ENCODE peak calls at places on chromosomes 12 and 14, in six cellular contexts. L is Right ventricle myocardium superior; V is endothelial cell; P is activated CD4-positive, alpha-beta T cell treated with anti-CD3 and anti-CD28 coated beads, Interleukin-2, amount 50 U/mL, for 24 hours; H is GM13976; A is Right ventricle myocardium inferior. O is an unnamed sample.

GRCh38 chr12:49811961-49812401 is 16.2 kb downstream of the NCKAP5L start:
- DNase-seq in L (no peak), V (no peak), P (no peak), H (no peak), A (no peak), O (no peak)

GRCh38 chr12:107441906-107442305 is 243.7 kb upstream of the PWP1 start:
- DNase-seq in L (no peak), V (no peak), P (no peak), H (no peak), A (no peak), O (no peak)

GRCh38 chr12:128607606-128608005 is 216.2 kb downstream of the SLC15A4 start:
- DNase-seq in L (no peak), V (no peak), P (no peak), H (no peak), A (no peak), O (no peak)

GRCh38 chr14:64943981-64944520 is 1.5 kb upstream of the GPX2 start:
- DNase-seq in L (no peak), V (no peak), P (no peak), H (no peak), A (no peak), O (no peak)

GRCh38 chr12:132175496-132176357 is 31.5 kb downstream of the NOC4L start:
- DNase-seq in L (peak; percentile 26), V (no peak), P (no peak), H (no peak), A (no peak), O (no peak)

GRCh38 chr12:18998343-18999270 is 130.9 kb upstream of the PLEKHA5 start:
- DNase-seq in L (no peak), V (no peak), P (no peak), H (no peak), A (no peak), O (no peak)

GRCh38 chr12:110498984-110499706 is 2.8 kb downstream of the VPS29 start:
- DNase-seq in L (no peak), V (no peak), P (no peak), H (no peak), A (no peak), O (no peak)

GRCh38 chr14:104147346-104148125 is 9.1 kb downstream of the KIF26A start:
- DNase-seq in L (peak; percentile 42), V (no peak), P (no peak), H (no peak), A (peak; percentile 37), O (no peak)

GRCh38 chr14:53953828-53954550 is 2.6 kb downstream of the BMP4 start:
- DNase-seq in L (peak; percentile 64), V (peak; percentile 51), P (no peak), H (no peak), A (no peak), O (peak; percentile 51)

GRCh38 chr12:42834062-42834461 is 244.5 kb upstream of the PRICKLE1 start:
- DNase-seq in L (no peak), V (no peak), P (no peak), H (no peak), A (no peak), O (no peak)

GRCh38 chr12:124695861-124696260 is 128.4 kb upstream of the NCOR2 start:
- DNase-seq in L (peak; percentile 67), V (no peak), P (no peak), H (no peak), A (peak; percentile 72), O (no peak)

GRCh38 chr14:90368946-90369721 is 27.7 kb upstream of the CALM1 start:
- DNase-seq in L (no peak), V (no peak), P (no peak), H (no peak), A (no peak), O (no peak)

GRCh38 chr14:69682607-69683263 is 71.3 kb downstream of the SUSD6 start:
- DNase-seq in L (no peak), V (no peak), P (no peak), H (peak; percentile 23), A (no peak), O (no peak)

GRCh38 chr14:106792543-106792942 is 1266.2 kb downstream of the TMEM121 start:
- DNase-seq in L (no peak), V (no peak), P (no peak), H (no peak), A (no peak), O (no peak)

GRCh38 chr14:38835874-38836273 is 267.2 kb downstream of the SEC23A start:
- DNase-seq in L (no peak), V (no peak), P (no peak), H (no peak), A (peak; percentile 59), O (no peak)

GRCh38 chr14:61184117-61184516 is 97.0 kb downstream of the TMEM30B start:
- DNase-seq in L (no peak), V (no peak), P (no peak), H (no peak), A (no peak), O (no peak)

GRCh38 chr12:55908726-55909512 is 18.8 kb downstream of the PYM1 start:
- DNase-seq in L (no peak), V (no peak), P (no peak), H (no peak), A (no peak), O (no peak)

GRCh38 chr12:104596128-104596799 is 139.5 kb downstream of the CHST11 start:
- DNase-seq in L (no peak), V (no peak), P (no peak), H (no peak), A (peak; percentile 70), O (no peak)

O was measured in GM13977.